ENCODE peak calls at places on chromosomes 6 and 20, in five cellular contexts. M, S, T, A and B are unnamed samples.

GRCh38 chr20:8399963-8400362 is 267.9 kb downstream of the PLCB1 start:
- DNase-seq in M (peak), S (no peak), T (no peak), A (peak), B (no peak)

GRCh38 chr6:110681543-110682459 is 133.5 kb downstream of the CDK19 start:
- DNase-seq in M (no peak), S (no peak), T (no peak), A (no peak), B (no peak)

GRCh38 chr6:55433446-55434130 is 106.3 kb downstream of the GFRAL start:
- DNase-seq in M (no peak), S (peak), T (no peak), A (no peak), B (no peak)

GRCh38 chr20:64188682-64189529 is 24.7 kb downstream of the MYT1 start:
- DNase-seq in M (no peak), S (peak), T (no peak), A (peak), B (no peak)

GRCh38 chr6:15066433-15067337 is 179.2 kb upstream of the JARID2 start:
- DNase-seq in M (peak), S (peak), T (no peak), A (no peak), B (peak)

GRCh38 chr6:156948807-156949206 is 171.6 kb downstream of the ARID1B start:
- DNase-seq in M (no peak), S (peak), T (no peak), A (no peak), B (no peak)

GRCh38 chr20:8661229-8662023 is 407.5 kb upstream of the PLCB4 start:
- DNase-seq in M (peak), S (no peak), T (no peak), A (peak), B (no peak)

GRCh38 chr20:48695738-48696137 is 132.1 kb downstream of the PREX1 start:
- DNase-seq in M (no peak), S (no peak), T (no peak), A (no peak), B (no peak)

GRCh38 chr6:137641474-137642077 is 147.4 kb upstream of the OLIG3 start:
- DNase-seq in M (peak), S (peak), T (peak), A (peak), B (no peak)

GRCh38 chr6:39362487-39362865 is 40.0 kb upstream of the KCNK16 start:
- DNase-seq in M (peak), S (peak), T (no peak), A (peak), B (no peak)

GRCh38 chr6:92559002-92559401 is 860.4 kb downstream of the EPHA7 start:
- DNase-seq in M (no peak), S (no peak), T (no peak), A (no peak), B (no peak)

GRCh38 chr6:56291278-56291917 is 44.0 kb upstream of the COL21A1 start:
- DNase-seq in M (no peak), S (no peak), T (no peak), A (no peak), B (no peak)

GRCh38 chr6:31740397-31741223 is 805 bp downstream of the MSH5 start:
- DNase-seq in M (peak), S (no peak), T (no peak), A (peak), B (no peak)

GRCh38 chr20:32450484-32451061 is 92.4 kb downstream of the ASXL1 start:
- DNase-seq in M (no peak), S (no peak), T (no peak), A (no peak), B (no peak)